ENCODE peak calls at places on chromosomes 3 and 15, in four cellular contexts. I is adrenal gland, B is BJ, C is epithelial cell of esophagus. E is an unnamed sample.

GRCh38 chr15:80730931-80731330 is 35.8 kb downstream of the ABHD17C start:
- DNase-seq in I (peak), B (no peak), C (no peak), E (no peak)

GRCh38 chr3:126197854-126198584 is 17.6 kb upstream of the ALDH1L1 start:
- DNase-seq in I (peak), B (no peak), C (peak), E (no peak)

GRCh38 chr15:48946088-48946839 is 17.5 kb downstream of the SHC4 start:
- DNase-seq in I (no peak), B (no peak), C (peak), E (peak)

GRCh38 chr3:161607056-161607455 is 110.4 kb downstream of the OTOL1 start:
- DNase-seq in I (no peak), B (no peak), C (peak), E (no peak)

GRCh38 chr3:14175383-14176037 is 2.9 kb downstream of the XPC start:
- DNase-seq in I (no peak), B (no peak), C (no peak), E (no peak)

GRCh38 chr3:88092270-88092669 is 33.2 kb downstream of the ZNF654 start:
- DNase-seq in I (no peak), B (no peak), C (no peak), E (no peak)

GRCh38 chr3:15861163-15861562 is 63.4 kb upstream of the ANKRD28 start:
- DNase-seq in I (no peak), B (no peak), C (no peak), E (no peak)

GRCh38 chr3:58119221-58119620 is 91.6 kb downstream of the DNASE1L3 start:
- DNase-seq in I (no peak), B (no peak), C (no peak), E (no peak)

GRCh38 chr3:183449791-183450190 is 21.4 kb upstream of the MCF2L2 start:
- DNase-seq in I (no peak), B (no peak), C (no peak), E (no peak)

GRCh38 chr3:171906951-171907676 is 64.0 kb downstream of the TMEM212 start:
- DNase-seq in I (no peak), B (no peak), C (no peak), E (no peak)

GRCh38 chr3:197337656-197338055 is 39.2 kb upstream of the DLG1 start:
- DNase-seq in I (no peak), B (no peak), C (peak), E (no peak)

GRCh38 chr3:69433938-69434263 is 48.0 kb upstream of the FRMD4B start:
- DNase-seq in I (no peak), B (no peak), C (peak), E (no peak)

GRCh38 chr15:98698792-98699191 is 50.5 kb downstream of the IGF1R start:
- DNase-seq in I (no peak), B (no peak), C (no peak), E (no peak)

GRCh38 chr3:142963266-142964149 is at the start of gene PAQR9:
- DNase-seq in I (peak), B (no peak), C (peak), E (no peak)

GRCh38 chr15:32838338-32838737 is 120.5 kb downstream of the GREM1 start:
- DNase-seq in I (no peak), B (no peak), C (no peak), E (no peak)

GRCh38 chr3:83248454-83248853 is 1487.0 kb upstream of the GBE1 start:
- DNase-seq in I (no peak), B (no peak), C (peak), E (no peak)

GRCh38 chr15:57736591-57736990 is 30.1 kb downstream of the POLR2M start:
- DNase-seq in I (no peak), B (no peak), C (no peak), E (no peak)

GRCh38 chr3:170471149-170471548 is 52.5 kb downstream of the CLDN11 start:
- DNase-seq in I (no peak), B (no peak), C (no peak), E (no peak)

GRCh38 chr15:67076147-67076843 is 10.9 kb downstream of the SMAD3 start:
- DNase-seq in I (no peak), B (no peak), C (peak), E (peak)

GRCh38 chr15:73286356-73286755 is 82.4 kb downstream of the HCN4 start:
- DNase-seq in I (no peak), B (no peak), C (no peak), E (no peak)

GRCh38 chr15:64137226-64137833 is 14.2 kb upstream of the SNX22 start:
- DNase-seq in I (no peak), B (no peak), C (no peak), E (no peak)

GRCh38 chr15:55552926-55553325 is 35.2 kb downstream of the PYGO1 start:
- DNase-seq in I (no peak), B (no peak), C (no peak), E (no peak)

GRCh38 chr3:47017504-47018268 is 38.2 kb downstream of the NBEAL2 start:
- DNase-seq in I (no peak), B (no peak), C (no peak), E (no peak)

GRCh38 chr15:60392601-60392985 is 5.2 kb downstream of the ANXA2 start:
- DNase-seq in I (no peak), B (no peak), C (peak), E (peak)

GRCh38 chr15:70741677-70742293 is 21.6 kb downstream of the UACA start:
- DNase-seq in I (no peak), B (no peak), C (peak), E (no peak)

GRCh38 chr3:40970067-40970466 is 229.2 kb upstream of the CTNNB1 start:
- DNase-seq in I (no peak), B (no peak), C (no peak), E (no peak)

GRCh38 chr15:99239545-99240198 is 9.7 kb downstream of the TTC23 start:
- DNase-seq in I (no peak), B (no peak), C (no peak), E (no peak)

GRCh38 chr3:29887450-29887849 is 606.6 kb downstream of the RBMS3 start:
- DNase-seq in I (no peak), B (no peak), C (no peak), E (no peak)

GRCh38 chr3:153232737-153233330 is 70.8 kb downstream of the RAP2B start:
- DNase-seq in I (no peak), B (peak), C (no peak), E (no peak)

GRCh38 chr3:190321789-190322603 is at the start of gene CLDN1:
- DNase-seq in I (peak), B (no peak), C (peak), E (no peak)

GRCh38 chr15:68368731-68369435 is 63.1 kb downstream of the ITGA11 start:
- DNase-seq in I (no peak), B (no peak), C (no peak), E (no peak)

GRCh38 chr15:78174398-78174797 is 25.2 kb downstream of the IDH3A start:
- DNase-seq in I (no peak), B (no peak), C (no peak), E (no peak)

GRCh38 chr3:138206196-138206595 is 19.1 kb downstream of the ARMC8 start:
- DNase-seq in I (no peak), B (no peak), C (no peak), E (no peak)

GRCh38 chr3:192033246-192033645 is 572.3 kb downstream of the PYDC2 start:
- DNase-seq in I (no peak), B (no peak), C (peak), E (peak)

GRCh38 chr3:150248116-150248864 is 159.8 kb upstream of the TSC22D2 start:
- DNase-seq in I (no peak), B (peak), C (no peak), E (no peak)

GRCh38 chr3:43699864-43700263 is 9.1 kb downstream of the ABHD5 start:
- DNase-seq in I (no peak), B (no peak), C (peak), E (no peak)
- TF ChIP-seq CTCF in I (no peak), B (peak), C (peak), E (peak)

DNA sequence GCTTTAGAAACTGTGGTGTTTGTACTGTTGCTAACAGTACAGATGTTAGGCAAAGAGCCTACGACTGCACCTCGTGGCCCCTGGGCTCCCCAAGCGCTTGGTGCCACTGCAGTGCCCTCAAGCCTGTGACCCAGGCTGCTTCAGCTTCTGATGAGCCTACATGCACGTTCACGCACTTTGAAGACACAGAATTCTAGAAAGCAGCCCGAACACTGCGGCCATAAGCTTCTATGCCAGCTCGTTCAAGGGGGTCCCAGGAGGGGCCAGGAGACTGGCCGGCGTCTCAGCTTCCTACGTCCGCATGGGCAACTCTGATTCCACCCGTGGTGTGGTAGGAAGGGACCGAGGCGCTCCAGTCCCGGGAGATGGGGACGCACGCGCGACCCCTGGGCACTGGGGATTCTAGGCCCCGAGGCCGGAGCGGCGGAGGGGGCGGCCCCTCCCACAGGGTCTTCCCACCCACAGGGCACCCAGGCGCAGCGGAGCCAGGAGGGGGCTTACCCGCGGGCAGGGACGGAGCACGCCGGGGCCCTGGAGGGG is 653 bp downstream of the MYO5C start:
- DNase-seq in I (no peak), B (no peak), C (no peak), E (no peak)
- H3K4me3 ChIP-seq in I (no peak), B (peak), C (peak), E (peak)

DNA sequence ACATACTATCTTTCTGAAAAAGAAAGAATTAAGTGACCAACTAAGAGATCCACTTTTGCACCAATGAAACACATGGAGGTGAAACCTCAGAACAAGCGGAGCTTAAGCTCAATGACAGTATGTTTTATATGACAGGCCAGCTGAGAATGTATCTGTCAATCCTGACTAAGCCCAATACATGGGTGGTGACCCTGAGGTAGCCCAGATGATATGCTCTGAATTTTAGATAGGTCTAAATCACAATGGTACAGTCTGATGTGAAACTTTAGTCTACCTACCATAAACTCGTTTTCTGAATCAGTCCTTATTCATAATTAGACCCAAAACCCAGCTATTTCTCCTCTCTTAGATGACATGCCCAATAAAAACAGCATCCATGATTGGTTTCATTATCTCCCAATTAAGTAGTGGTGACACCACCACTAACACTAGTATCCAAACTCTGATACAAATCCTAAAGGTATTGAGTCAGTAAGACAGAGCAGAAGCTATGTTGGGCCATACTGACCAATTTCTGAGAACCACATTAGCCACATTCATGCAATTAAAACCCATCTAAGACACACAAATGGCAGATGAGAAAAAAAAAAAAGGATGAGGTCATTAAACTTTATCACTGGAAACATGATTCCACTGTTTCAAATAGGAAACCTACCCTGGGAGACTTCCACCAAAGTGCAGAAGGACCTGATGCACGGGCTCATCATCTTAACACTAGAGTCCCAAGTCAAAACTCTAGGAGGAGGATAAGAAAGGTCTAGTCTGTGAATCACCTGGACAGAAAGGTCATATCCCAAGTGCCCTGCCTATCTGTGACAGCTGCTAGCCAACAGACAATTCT is 20.6 kb downstream of the CMTM6 start:
- DNase-seq in I (no peak), B (no peak), C (no peak), E (no peak)
- TF ChIP-seq CTCF in I (no peak), B (no peak), C (no peak), E (no peak)

GRCh38 chr3:50205719-50206276 is 727 bp downstream of the SLC38A3 start:
- DNase-seq in I (no peak), B (no peak), C (peak), E (no peak)
- H3K4me3 ChIP-seq in I (no peak), B (no peak), C (no peak), E (no peak)

DNA sequence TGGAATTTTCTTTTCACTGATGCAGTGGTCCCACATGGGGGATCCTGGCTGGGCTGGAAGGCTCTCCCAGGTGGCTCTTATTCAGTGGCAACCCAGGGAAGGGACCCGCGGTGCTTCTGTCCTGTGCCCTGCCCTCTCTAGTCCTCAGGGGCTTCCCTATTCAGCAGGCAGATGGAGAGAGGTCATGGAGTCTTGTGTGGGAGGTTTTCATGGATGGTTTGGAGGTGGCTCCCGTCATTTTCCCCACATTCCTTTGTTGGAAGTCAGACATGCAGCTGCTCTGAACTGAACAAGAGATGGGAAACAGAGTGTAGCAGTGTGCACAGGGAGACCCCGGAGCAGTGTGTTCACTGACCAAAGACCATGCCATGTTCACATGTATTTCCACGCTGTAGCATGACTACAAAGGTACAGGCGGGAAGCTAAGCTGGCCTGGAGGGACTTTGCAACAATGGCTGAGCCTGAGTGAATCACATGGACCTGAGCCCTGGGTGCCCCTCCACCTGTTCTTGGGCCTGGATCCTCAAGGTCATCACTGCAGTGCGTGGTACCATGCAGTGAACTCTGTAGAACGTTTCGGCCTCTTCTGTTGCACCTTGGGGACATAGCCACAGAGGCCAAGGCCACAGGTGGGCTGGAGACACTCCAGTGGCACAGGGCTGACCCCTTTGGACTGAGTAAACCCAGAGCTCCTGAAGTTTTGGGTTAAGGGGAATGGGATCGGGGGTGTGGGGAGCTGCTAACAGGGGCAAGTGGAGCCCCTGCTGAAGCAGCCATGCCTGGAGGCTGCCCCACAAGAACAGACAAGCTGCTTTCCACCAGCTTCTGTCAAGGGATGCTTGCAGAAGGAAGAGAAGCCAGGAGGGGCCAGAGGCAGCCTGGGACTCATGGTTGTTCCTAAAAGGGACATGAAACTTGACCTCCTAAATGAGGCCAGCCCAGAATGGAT is 123.0 kb downstream of the ASB7 start:
- DNase-seq in I (no peak), B (peak), C (peak), E (peak)
- TF ChIP-seq CTCF in I (no peak), B (no peak), C (no peak), E (no peak)

GRCh38 chr3:12959395-12959794 is 113.8 kb downstream of the IQSEC1 start:
- DNase-seq in I (no peak), B (no peak), C (no peak), E (no peak)
- H3K4me3 ChIP-seq in I (no peak), B (no peak), C (no peak), E (no peak)

GRCh38 chr15:41559489-41560177 is 621 bp downstream of the TYRO3 start:
- DNase-seq in I (no peak), B (no peak), C (no peak), E (no peak)

GRCh38 chr15:41561104-41561776 is 2.2 kb downstream of the TYRO3 start:
- DNase-seq in I (no peak), B (no peak), C (no peak), E (no peak)

GRCh38 chr15:41562258-41562657 is 3.2 kb downstream of the TYRO3 start:
- DNase-seq in I (no peak), B (no peak), C (no peak), E (no peak)

GRCh38 chr15:41562784-41563198 is 3.8 kb downstream of the TYRO3 start:
- DNase-seq in I (no peak), B (no peak), C (no peak), E (no peak)

GRCh38 chr15:41561777-41562145 is 2.7 kb downstream of the TYRO3 start:
- DNase-seq in I (no peak), B (no peak), C (no peak), E (no peak)
- TF ChIP-seq CTCF in I (no peak), B (peak), C (no peak), E (no peak)

GRCh38 chr3:181693280-181693679 is 18.4 kb upstream of the SOX2 start:
- DNase-seq in I (no peak), B (no peak), C (no peak), E (no peak)

GRCh38 chr3:181698263-181698944 is 13.3 kb upstream of the SOX2 start:
- DNase-seq in I (no peak), B (no peak), C (peak), E (no peak)

GRCh38 chr3:181696641-181697230 is 15.0 kb upstream of the SOX2 start:
- DNase-seq in I (no peak), B (no peak), C (no peak), E (no peak)

GRCh38 chr3:181694805-181695660 is 16.7 kb upstream of the SOX2 start:
- DNase-seq in I (peak), B (no peak), C (peak), E (no peak)

DNA sequence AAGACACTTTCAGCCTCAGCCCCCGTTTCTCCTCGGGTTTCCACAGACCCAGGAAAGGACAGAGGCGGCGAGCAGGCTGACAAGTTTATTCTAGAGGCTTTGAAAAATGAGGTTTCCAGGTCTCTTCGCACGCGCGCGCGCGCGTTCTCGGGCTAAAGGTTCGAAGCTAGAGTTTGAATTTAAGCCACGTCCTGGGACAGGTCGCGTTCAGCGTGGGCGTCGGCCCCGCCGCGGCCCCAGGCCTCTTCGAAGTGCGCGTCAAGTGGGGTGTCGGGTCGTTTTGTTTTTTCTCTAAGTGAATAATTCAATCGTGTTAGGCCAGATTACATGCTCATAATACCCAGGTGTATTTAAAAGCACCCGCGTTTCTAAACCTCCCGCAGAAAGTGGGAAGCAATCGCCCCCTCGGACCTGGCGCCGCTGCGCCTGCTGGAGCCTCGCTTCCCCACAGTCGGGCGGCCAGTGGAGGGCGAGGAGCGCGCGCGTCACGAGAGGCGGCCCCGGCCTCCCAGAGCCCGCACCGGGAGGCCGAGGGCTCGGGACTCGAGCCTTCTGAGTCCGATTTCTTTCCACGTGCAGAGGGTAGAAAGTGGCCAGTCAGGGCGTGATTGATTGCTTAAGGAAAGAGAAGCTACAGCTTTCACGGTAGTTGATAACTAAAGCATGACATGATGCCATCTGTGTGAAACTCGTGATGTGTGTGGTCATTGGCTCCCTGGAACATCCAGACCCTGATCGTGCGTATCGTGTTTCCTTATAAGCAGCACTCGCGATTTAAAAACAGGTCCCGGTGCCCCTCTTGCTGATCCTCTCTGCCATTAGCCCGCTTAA is 15.8 kb upstream of the SOX2 start:
- DNase-seq in I (no peak), B (no peak), C (peak), E (no peak)
- H3K4me3 ChIP-seq in I (no peak), B (peak), C (peak), E (peak)

E was measured in kidney epithelial cell.